ENCODE peak calls at places on chromosomes 13 and 19, in nine cellular contexts. One of them, this sample, is unnamed.

GRCh38 chr19:38155453-38155852 is 68.6 kb downstream of the DPF1 start:
- DNase-seq in heart right ventricle: no peak
- DNase-seq in left lung: no peak
- DNase-seq in H9: no peak
- DNase-seq in brain microvascular endothelial cell: peak; percentile 28
- DNase-seq in AG09319: no peak
- DNase-seq in CD8-positive, alpha-beta T cell: no peak
- DNase-seq in IMR-90: peak; percentile 58
- DNase-seq in heart left ventricle: no peak
- DNase-seq in this sample: no peak

GRCh38 chr19:3440082-3440481 is 40.2 kb downstream of the SMIM24 start:
- DNase-seq in heart right ventricle: peak; percentile 57
- DNase-seq in left lung: no peak
- DNase-seq in H9: peak; percentile 81
- DNase-seq in brain microvascular endothelial cell: no peak
- DNase-seq in AG09319: no peak
- DNase-seq in CD8-positive, alpha-beta T cell: peak; percentile 57
- DNase-seq in IMR-90: no peak
- DNase-seq in heart left ventricle: no peak
- DNase-seq in this sample: peak; percentile 81

GRCh38 chr19:45640849-45641273 is 1.7 kb upstream of the EML2 start:
- DNase-seq in heart right ventricle: peak; percentile 23
- DNase-seq in left lung: peak; percentile 48
- DNase-seq in H9: peak; percentile 86
- DNase-seq in brain microvascular endothelial cell: no peak
- DNase-seq in AG09319: no peak
- DNase-seq in CD8-positive, alpha-beta T cell: no peak
- DNase-seq in IMR-90: no peak
- DNase-seq in heart left ventricle: no peak
- DNase-seq in this sample: no peak

GRCh38 chr13:39451860-39452301 is 151.1 kb downstream of the LHFPL6 start:
- DNase-seq in heart right ventricle: peak; percentile 40
- DNase-seq in left lung: no peak
- DNase-seq in H9: no peak
- DNase-seq in brain microvascular endothelial cell: peak; percentile 7
- DNase-seq in AG09319: no peak
- DNase-seq in CD8-positive, alpha-beta T cell: no peak
- DNase-seq in IMR-90: peak; percentile 30
- DNase-seq in heart left ventricle: peak; percentile 71
- DNase-seq in this sample: no peak

GRCh38 chr13:76856141-76856571 is 30.0 kb downstream of the KCTD12 start:
- DNase-seq in heart right ventricle: no peak
- DNase-seq in left lung: no peak
- DNase-seq in H9: no peak
- DNase-seq in brain microvascular endothelial cell: peak; percentile 56
- DNase-seq in AG09319: peak; percentile 28
- DNase-seq in CD8-positive, alpha-beta T cell: no peak
- DNase-seq in IMR-90: peak; percentile 59
- DNase-seq in heart left ventricle: no peak
- DNase-seq in this sample: no peak

GRCh38 chr13:36999054-36999927 is at the start of gene ALG5:
- DNase-seq in heart right ventricle: peak; percentile 93
- DNase-seq in left lung: peak; percentile 91
- DNase-seq in H9: peak; percentile 92
- DNase-seq in brain microvascular endothelial cell: peak; percentile 70
- DNase-seq in AG09319: peak; percentile 63
- DNase-seq in CD8-positive, alpha-beta T cell: peak; percentile 93
- DNase-seq in IMR-90: peak; percentile 84
- DNase-seq in heart left ventricle: peak; percentile 94
- DNase-seq in this sample: peak; percentile 91

GRCh38 chr19:48836089-48837017 is at the start of gene HSD17B14:
- DNase-seq in heart right ventricle: no peak
- DNase-seq in left lung: peak; percentile 53
- DNase-seq in H9: peak; percentile 95
- DNase-seq in brain microvascular endothelial cell: peak; percentile 11
- DNase-seq in AG09319: no peak
- DNase-seq in CD8-positive, alpha-beta T cell: no peak
- DNase-seq in IMR-90: no peak
- DNase-seq in heart left ventricle: no peak
- DNase-seq in this sample: no peak

GRCh38 chr13:35469781-35470380 is 6.6 kb downstream of the MAB21L1 start:
- DNase-seq in heart right ventricle: no peak
- DNase-seq in left lung: no peak
- DNase-seq in H9: no peak
- DNase-seq in brain microvascular endothelial cell: no peak
- DNase-seq in AG09319: no peak
- DNase-seq in CD8-positive, alpha-beta T cell: no peak
- DNase-seq in IMR-90: no peak
- DNase-seq in heart left ventricle: no peak
- DNase-seq in this sample: no peak

GRCh38 chr13:109569938-109570711 is 216.3 kb downstream of the IRS2 start:
- DNase-seq in heart right ventricle: no peak
- DNase-seq in left lung: no peak
- DNase-seq in H9: no peak
- DNase-seq in brain microvascular endothelial cell: no peak
- DNase-seq in AG09319: no peak
- DNase-seq in CD8-positive, alpha-beta T cell: peak; percentile 52
- DNase-seq in IMR-90: no peak
- DNase-seq in heart left ventricle: no peak
- DNase-seq in this sample: peak; percentile 9

GRCh38 chr13:63938851-63939250 is 2523.2 kb upstream of the PCDH20 start:
- DNase-seq in heart right ventricle: no peak
- DNase-seq in left lung: no peak
- DNase-seq in H9: no peak
- DNase-seq in brain microvascular endothelial cell: peak; percentile 21
- DNase-seq in AG09319: no peak
- DNase-seq in CD8-positive, alpha-beta T cell: no peak
- DNase-seq in IMR-90: peak; percentile 48
- DNase-seq in heart left ventricle: no peak
- DNase-seq in this sample: no peak

GRCh38 chr13:74907788-74908187 is 574.2 kb downstream of the TBC1D4 start:
- DNase-seq in heart right ventricle: no peak
- DNase-seq in left lung: no peak
- DNase-seq in H9: no peak
- DNase-seq in brain microvascular endothelial cell: no peak
- DNase-seq in AG09319: no peak
- DNase-seq in CD8-positive, alpha-beta T cell: no peak
- DNase-seq in IMR-90: no peak
- DNase-seq in heart left ventricle: no peak
- DNase-seq in this sample: no peak

GRCh38 chr13:45055902-45056648 is 64.2 kb upstream of the GTF2F2 start:
- DNase-seq in heart right ventricle: no peak
- DNase-seq in left lung: peak; percentile 40
- DNase-seq in H9: no peak
- DNase-seq in brain microvascular endothelial cell: no peak
- DNase-seq in AG09319: peak; percentile 19
- DNase-seq in CD8-positive, alpha-beta T cell: no peak
- DNase-seq in IMR-90: peak; percentile 56
- DNase-seq in heart left ventricle: no peak
- DNase-seq in this sample: no peak

GRCh38 chr13:81318231-81319019 is 977.5 kb upstream of the SPRY2 start:
- DNase-seq in heart right ventricle: no peak
- DNase-seq in left lung: no peak
- DNase-seq in H9: no peak
- DNase-seq in brain microvascular endothelial cell: no peak
- DNase-seq in AG09319: no peak
- DNase-seq in CD8-positive, alpha-beta T cell: no peak
- DNase-seq in IMR-90: no peak
- DNase-seq in heart left ventricle: no peak
- DNase-seq in this sample: no peak

GRCh38 chr13:40190656-40191100 is 475.8 kb downstream of the FOXO1 start:
- DNase-seq in heart right ventricle: no peak
- DNase-seq in left lung: no peak
- DNase-seq in H9: no peak
- DNase-seq in brain microvascular endothelial cell: peak; percentile 84
- DNase-seq in AG09319: no peak
- DNase-seq in CD8-positive, alpha-beta T cell: peak; percentile 79
- DNase-seq in IMR-90: peak; percentile 12
- DNase-seq in heart left ventricle: peak; percentile 45
- DNase-seq in this sample: no peak

GRCh38 chr13:44368062-44368591 is 5.5 kb upstream of the SERP2 start:
- DNase-seq in heart right ventricle: no peak
- DNase-seq in left lung: no peak
- DNase-seq in H9: no peak
- DNase-seq in brain microvascular endothelial cell: no peak
- DNase-seq in AG09319: peak; percentile 78
- DNase-seq in CD8-positive, alpha-beta T cell: no peak
- DNase-seq in IMR-90: peak; percentile 71
- DNase-seq in heart left ventricle: no peak
- DNase-seq in this sample: no peak

GRCh38 chr19:12527034-12527836 is 24.0 kb downstream of the ZNF564 start:
- DNase-seq in heart right ventricle: no peak
- DNase-seq in left lung: no peak
- DNase-seq in H9: no peak
- DNase-seq in brain microvascular endothelial cell: peak; percentile 17
- DNase-seq in AG09319: no peak
- DNase-seq in CD8-positive, alpha-beta T cell: no peak
- DNase-seq in IMR-90: peak; percentile 41
- DNase-seq in heart left ventricle: no peak
- DNase-seq in this sample: no peak

GRCh38 chr19:58554494-58555368 is at the start of gene CHMP2A:
- DNase-seq in heart right ventricle: peak; percentile 99
- DNase-seq in left lung: peak; percentile 98
- DNase-seq in H9: peak; percentile 99
- DNase-seq in brain microvascular endothelial cell: peak; percentile 94
- DNase-seq in AG09319: peak; percentile 92
- DNase-seq in CD8-positive, alpha-beta T cell: peak; percentile 97
- DNase-seq in IMR-90: peak; percentile 95
- DNase-seq in heart left ventricle: peak; percentile 99
- DNase-seq in this sample: peak; percentile 96

GRCh38 chr19:43450545-43450997 is 14.8 kb downstream of the LYPD3 start:
- DNase-seq in heart right ventricle: no peak
- DNase-seq in left lung: no peak
- DNase-seq in H9: no peak
- DNase-seq in brain microvascular endothelial cell: no peak
- DNase-seq in AG09319: no peak
- DNase-seq in CD8-positive, alpha-beta T cell: no peak
- DNase-seq in IMR-90: peak; percentile 79
- DNase-seq in heart left ventricle: no peak
- DNase-seq in this sample: no peak

GRCh38 chr13:41137951-41138350 is 5.3 kb upstream of the KBTBD6 start:
- DNase-seq in heart right ventricle: no peak
- DNase-seq in left lung: no peak
- DNase-seq in H9: no peak
- DNase-seq in brain microvascular endothelial cell: peak; percentile 33
- DNase-seq in AG09319: no peak
- DNase-seq in CD8-positive, alpha-beta T cell: no peak
- DNase-seq in IMR-90: peak; percentile 81
- DNase-seq in heart left ventricle: no peak
- DNase-seq in this sample: no peak

GRCh38 chr13:110340812-110341444 is 33.8 kb downstream of the COL4A2 start:
- DNase-seq in heart right ventricle: peak; percentile 79
- DNase-seq in left lung: peak; percentile 66
- DNase-seq in H9: no peak
- DNase-seq in brain microvascular endothelial cell: peak; percentile 93
- DNase-seq in AG09319: no peak
- DNase-seq in CD8-positive, alpha-beta T cell: peak; percentile 58
- DNase-seq in IMR-90: peak; percentile 93
- DNase-seq in heart left ventricle: peak; percentile 88
- DNase-seq in this sample: no peak

GRCh38 chr19:4108767-4109625 is 14.9 kb downstream of the MAP2K2 start:
- DNase-seq in heart right ventricle: no peak
- DNase-seq in left lung: peak; percentile 48
- DNase-seq in H9: no peak
- DNase-seq in brain microvascular endothelial cell: no peak
- DNase-seq in AG09319: no peak
- DNase-seq in CD8-positive, alpha-beta T cell: peak; percentile 92
- DNase-seq in IMR-90: no peak
- DNase-seq in heart left ventricle: no peak
- DNase-seq in this sample: peak; percentile 88

GRCh38 chr19:33219261-33219812 is 6.3 kb downstream of the SLC7A10 start:
- DNase-seq in heart right ventricle: no peak
- DNase-seq in left lung: no peak
- DNase-seq in H9: peak; percentile 63
- DNase-seq in brain microvascular endothelial cell: peak; percentile 26
- DNase-seq in AG09319: no peak
- DNase-seq in CD8-positive, alpha-beta T cell: no peak
- DNase-seq in IMR-90: peak; percentile 39
- DNase-seq in heart left ventricle: no peak
- DNase-seq in this sample: no peak
- TF ChIP-seq CTCF in heart right ventricle: no peak
- TF ChIP-seq CTCF in left lung: no peak
- TF ChIP-seq CTCF in H9: peak; percentile 67
- TF ChIP-seq CTCF in brain microvascular endothelial cell: peak; percentile 62
- TF ChIP-seq CTCF in AG09319: peak; percentile 12
- TF ChIP-seq CTCF in CD8-positive, alpha-beta T cell: no peak
- TF ChIP-seq CTCF in IMR-90: peak; percentile 17
- TF ChIP-seq CTCF in heart left ventricle: no peak
- TF ChIP-seq CTCF in this sample: peak; percentile 29

GRCh38 chr13:97574926-97575325 is 141.0 kb downstream of the RAP2A start:
- DNase-seq in heart right ventricle: peak; percentile 27
- DNase-seq in left lung: no peak
- DNase-seq in H9: peak; percentile 72
- DNase-seq in brain microvascular endothelial cell: peak; percentile 19
- DNase-seq in AG09319: no peak
- DNase-seq in CD8-positive, alpha-beta T cell: no peak
- DNase-seq in IMR-90: peak; percentile 52
- DNase-seq in heart left ventricle: peak; percentile 24
- DNase-seq in this sample: peak; percentile 18
- TF ChIP-seq CTCF in heart right ventricle: peak; percentile 58
- TF ChIP-seq CTCF in left lung: no peak
- TF ChIP-seq CTCF in H9: peak; percentile 62
- TF ChIP-seq CTCF in brain microvascular endothelial cell: peak; percentile 67
- TF ChIP-seq CTCF in AG09319: peak; percentile 44
- TF ChIP-seq CTCF in CD8-positive, alpha-beta T cell: no peak
- TF ChIP-seq CTCF in IMR-90: peak; percentile 55
- TF ChIP-seq CTCF in heart left ventricle: peak; percentile 45
- TF ChIP-seq CTCF in this sample: peak; percentile 59

DNA sequence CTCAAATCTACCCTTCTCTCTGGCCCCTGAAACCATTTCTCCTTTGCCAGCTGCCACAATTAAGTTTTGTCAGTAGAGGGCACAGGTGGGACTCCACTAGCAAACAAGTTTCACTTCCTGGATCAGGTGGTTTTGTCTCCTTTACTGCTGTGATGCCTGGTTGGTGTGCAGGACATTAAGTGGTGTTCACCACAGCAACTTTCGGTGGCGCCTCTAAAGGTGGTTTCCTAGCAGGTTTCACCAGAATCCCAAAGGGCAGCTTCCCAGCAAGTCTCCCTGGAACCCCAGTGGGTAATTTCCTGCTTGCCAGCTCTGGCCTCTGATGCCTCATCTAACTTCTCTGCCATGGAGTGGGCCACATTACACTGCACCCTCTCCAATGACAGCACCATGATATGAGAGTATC is 16.6 kb downstream of the MED4 start:
- DNase-seq in heart right ventricle: no peak
- DNase-seq in left lung: no peak
- DNase-seq in H9: no peak
- DNase-seq in brain microvascular endothelial cell: no peak
- DNase-seq in AG09319: no peak
- DNase-seq in CD8-positive, alpha-beta T cell: no peak
- DNase-seq in IMR-90: no peak
- DNase-seq in heart left ventricle: no peak
- DNase-seq in this sample: peak; percentile 52
- TF ChIP-seq CTCF in heart right ventricle: peak; percentile 11
- TF ChIP-seq CTCF in left lung: no peak
- TF ChIP-seq CTCF in H9: peak; percentile 46
- TF ChIP-seq CTCF in brain microvascular endothelial cell: no peak
- TF ChIP-seq CTCF in AG09319: no peak
- TF ChIP-seq CTCF in CD8-positive, alpha-beta T cell: no peak
- TF ChIP-seq CTCF in IMR-90: no peak
- TF ChIP-seq CTCF in heart left ventricle: peak; percentile 13
- TF ChIP-seq CTCF in this sample: peak; percentile 41

GRCh38 chr13:60679131-60679530 is 282.1 kb downstream of the TDRD3 start:
- DNase-seq in heart right ventricle: no peak
- DNase-seq in left lung: no peak
- DNase-seq in H9: no peak
- DNase-seq in brain microvascular endothelial cell: no peak
- DNase-seq in AG09319: no peak
- DNase-seq in CD8-positive, alpha-beta T cell: no peak
- DNase-seq in IMR-90: no peak
- DNase-seq in heart left ventricle: no peak
- DNase-seq in this sample: no peak

GRCh38 chr13:60679928-60680693 is 283.1 kb downstream of the TDRD3 start:
- DNase-seq in heart right ventricle: no peak
- DNase-seq in left lung: no peak
- DNase-seq in H9: peak; percentile 34
- DNase-seq in brain microvascular endothelial cell: no peak
- DNase-seq in AG09319: no peak
- DNase-seq in CD8-positive, alpha-beta T cell: no peak
- DNase-seq in IMR-90: no peak
- DNase-seq in heart left ventricle: no peak
- DNase-seq in this sample: no peak
- TF ChIP-seq CTCF in heart right ventricle: no peak
- TF ChIP-seq CTCF in left lung: no peak
- TF ChIP-seq CTCF in H9: no peak
- TF ChIP-seq CTCF in brain microvascular endothelial cell: no peak
- TF ChIP-seq CTCF in AG09319: no peak
- TF ChIP-seq CTCF in CD8-positive, alpha-beta T cell: no peak
- TF ChIP-seq CTCF in IMR-90: no peak
- TF ChIP-seq CTCF in heart left ventricle: no peak
- TF ChIP-seq CTCF in this sample: no peak

This sample was measured in GM13977.